ENCODE peak calls at places on chromosomes 5 and 9, in six cellular contexts. X, R, J, V, Q and K are unnamed samples.

GRCh38 chr9:91727316-91727861 is 222.6 kb downstream of the ROR2 start:
- DNase-seq in X (no peak), R (peak; percentile 58), J (no peak), V (no peak), Q (peak; percentile 54), K (no peak)

GRCh38 chr9:81477669-81478068 is 211.7 kb downstream of the TLE1 start:
- DNase-seq in X (no peak), R (no peak), J (no peak), V (no peak), Q (no peak), K (no peak)

GRCh38 chr9:8715792-8716191 is 916.2 kb upstream of the DMAC1 start:
- DNase-seq in X (no peak), R (no peak), J (no peak), V (no peak), Q (no peak), K (no peak)

GRCh38 chr9:91425270-91425669 is 1.6 kb upstream of the NFIL3 start:
- DNase-seq in X (no peak), R (peak; percentile 72), J (no peak), V (no peak), Q (peak; percentile 40), K (peak; percentile 66)

GRCh38 chr9:71941060-71941568 is 29.7 kb downstream of the C9orf85 start:
- DNase-seq in X (no peak), R (no peak), J (no peak), V (peak; percentile 57), Q (no peak), K (no peak)

GRCh38 chr9:89519393-89519805 is 21.5 kb upstream of the SEMA4D start:
- DNase-seq in X (no peak), R (peak; percentile 45), J (no peak), V (peak; percentile 8), Q (peak; percentile 48), K (no peak)

GRCh38 chr9:20697021-20697719 is 13.1 kb downstream of the FOCAD start:
- DNase-seq in X (no peak), R (no peak), J (no peak), V (no peak), Q (no peak), K (no peak)

GRCh38 chr9:133953976-133954709 is 38.0 kb downstream of the VAV2 start:
- DNase-seq in X (no peak), R (no peak), J (no peak), V (no peak), Q (no peak), K (no peak)

GRCh38 chr9:30201024-30201423 is 2183.4 kb upstream of the ACO1 start:
- DNase-seq in X (no peak), R (no peak), J (no peak), V (no peak), Q (no peak), K (no peak)

GRCh38 chr5:126248611-126249010 is 174.6 kb upstream of the GRAMD2B start:
- DNase-seq in X (no peak), R (no peak), J (no peak), V (peak; percentile 25), Q (no peak), K (no peak)

GRCh38 chr9:113454914-113455761 is 8.4 kb upstream of the RGS3 start:
- DNase-seq in X (peak; percentile 74), R (peak; percentile 14), J (no peak), V (peak; percentile 97), Q (peak; percentile 96), K (peak; percentile 86)

GRCh38 chr5:125550237-125550636 is 803.8 kb upstream of the ZNF608 start:
- DNase-seq in X (no peak), R (no peak), J (no peak), V (peak; percentile 94), Q (peak; percentile 87), K (no peak)

GRCh38 chr9:20405086-20405485 is 217.2 kb downstream of the MLLT3 start:
- DNase-seq in X (no peak), R (no peak), J (no peak), V (peak; percentile 3), Q (no peak), K (no peak)

GRCh38 chr5:31366941-31367340 is 165.0 kb downstream of the DROSHA start:
- DNase-seq in X (no peak), R (no peak), J (no peak), V (peak; percentile 65), Q (peak; percentile 34), K (no peak)

GRCh38 chr9:92146610-92147009 is 31.4 kb upstream of the SPTLC1 start:
- DNase-seq in X (no peak), R (no peak), J (no peak), V (peak; percentile 49), Q (peak; percentile 58), K (no peak)

GRCh38 chr5:100899675-100900074 is 3.4 kb downstream of the ST8SIA4 start:
- DNase-seq in X (no peak), R (no peak), J (no peak), V (no peak), Q (no peak), K (no peak)

GRCh38 chr5:67673180-67673579 is 476.6 kb upstream of the CD180 start:
- DNase-seq in X (no peak), R (no peak), J (no peak), V (no peak), Q (no peak), K (no peak)

GRCh38 chr9:109632817-109633216 is 134.7 kb upstream of the PTPN3 start:
- DNase-seq in X (no peak), R (no peak), J (no peak), V (no peak), Q (no peak), K (no peak)

GRCh38 chr5:158068964-158069363 is 210.0 kb upstream of the CLINT1 start:
- DNase-seq in X (no peak), R (no peak), J (no peak), V (no peak), Q (no peak), K (no peak)

GRCh38 chr9:2159521-2160417 is 144.6 kb downstream of the SMARCA2 start:
- DNase-seq in X (no peak), R (peak; percentile 38), J (no peak), V (no peak), Q (peak; percentile 41), K (no peak)

GRCh38 chr9:121718063-121718462 is 66.6 kb downstream of the DAB2IP start:
- DNase-seq in X (peak; percentile 81), R (no peak), J (no peak), V (peak; percentile 62), Q (peak; percentile 44), K (no peak)

GRCh38 chr5:431001-431710 is 11.8 kb upstream of the EXOC3 start:
- DNase-seq in X (peak; percentile 54), R (peak; percentile 25), J (peak; percentile 35), V (no peak), Q (peak; percentile 52), K (no peak)

GRCh38 chr5:17370651-17371050 is 127.4 kb upstream of the TAF11L2 start:
- DNase-seq in X (no peak), R (no peak), J (no peak), V (no peak), Q (no peak), K (no peak)

GRCh38 chr5:145980718-145981117 is 44.3 kb downstream of the SH3RF2 start:
- DNase-seq in X (no peak), R (no peak), J (no peak), V (no peak), Q (no peak), K (no peak)

GRCh38 chr5:173670791-173671120 is 54.3 kb upstream of the BOD1 start:
- DNase-seq in X (no peak), R (no peak), J (no peak), V (no peak), Q (peak; percentile 29), K (no peak)

GRCh38 chr9:137487454-137488329 is 28.6 kb upstream of the NSMF start:
- DNase-seq in X (peak; percentile 60), R (no peak), J (no peak), V (no peak), Q (peak; percentile 38), K (no peak)

GRCh38 chr9:70256123-70256551 is 2.6 kb upstream of the SMC5 start:
- DNase-seq in X (no peak), R (no peak), J (no peak), V (peak; percentile 89), Q (peak; percentile 70), K (no peak)

GRCh38 chr5:176416123-176416924 is at the start of gene CLTB:
- DNase-seq in X (peak; percentile 95), R (peak; percentile 92), J (peak; percentile 95), V (peak; percentile 56), Q (peak; percentile 89), K (peak; percentile 49)
- TF ChIP-seq CTCF in X (no peak), R (peak; percentile 47), J (peak; percentile 82), V (peak; percentile 10), Q (peak; percentile 35), K (peak; percentile 54)

DNA sequence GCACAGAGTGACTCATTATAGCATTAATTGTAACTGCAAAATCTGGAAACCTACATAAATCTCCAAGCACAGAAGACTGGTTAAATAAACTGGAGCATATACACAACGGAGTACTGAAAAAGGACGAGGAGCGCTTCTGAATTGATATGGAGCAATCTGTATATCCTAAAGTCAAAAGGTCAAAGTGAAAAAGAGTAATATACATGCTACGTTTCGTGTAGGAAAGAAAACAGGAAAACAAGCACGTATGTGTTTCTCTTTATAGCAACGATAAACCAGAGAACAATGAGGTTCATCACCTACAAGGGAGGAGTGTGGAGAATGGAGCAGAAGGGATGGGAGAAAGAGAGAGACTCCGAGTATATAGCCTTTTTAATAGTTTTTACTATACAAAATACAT is 8.0 kb downstream of the ZFP62 start:
- DNase-seq in X (no peak), R (no peak), J (no peak), V (no peak), Q (no peak), K (no peak)
- H3K9me3 ChIP-seq in X (no peaks in the 10 kb centered on the region), R (no peaks in the 10 kb centered on the region), J (peaks cover 14% of the 10 kb centered on the region), V (peaks cover 34% of the 10 kb centered on the region), Q (peaks cover 15% of the 10 kb centered on the region), K (peaks cover 51% of the 10 kb centered on the region)

DNA sequence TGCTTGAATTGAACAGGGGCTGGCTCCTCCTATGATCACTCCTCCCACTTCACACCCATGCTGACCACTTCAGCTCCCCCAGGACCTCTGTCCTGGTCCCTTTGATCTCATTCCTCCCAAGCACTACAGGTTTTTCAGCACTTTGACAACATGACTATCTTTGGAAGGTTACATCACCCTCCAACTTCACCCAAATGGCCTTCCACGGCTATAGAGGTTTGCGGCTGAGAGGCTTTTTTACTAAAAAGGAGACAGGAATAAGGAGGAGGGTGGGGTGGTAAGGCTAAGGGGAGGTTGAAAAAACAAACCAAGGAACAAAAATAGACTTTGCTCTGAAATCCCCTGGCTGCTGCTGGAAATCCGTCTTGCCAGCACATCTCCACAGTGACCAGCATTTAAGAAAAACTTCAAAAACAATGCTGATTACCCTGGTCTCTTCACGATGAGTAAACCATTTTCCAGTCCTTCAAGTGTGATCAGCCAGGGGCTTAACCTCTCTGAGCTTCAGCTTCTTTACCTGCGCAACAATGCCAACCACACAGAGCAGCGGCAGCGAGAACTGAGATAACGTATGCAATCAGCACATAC is 102.7 kb downstream of the DPYSL3 start:
- DNase-seq in X (no peak), R (no peak), J (no peak), V (peak; percentile 91), Q (peak; percentile 52), K (no peak)
- TF ChIP-seq CTCF in X (no peak), R (no peak), J (no peak), V (no peak), Q (no peak), K (no peak)

GRCh38 chr9:24351258-24351657 is 194.4 kb downstream of the IZUMO3 start:
- DNase-seq in X (no peak), R (peak; percentile 76), J (no peak), V (no peak), Q (no peak), K (no peak)

DNA sequence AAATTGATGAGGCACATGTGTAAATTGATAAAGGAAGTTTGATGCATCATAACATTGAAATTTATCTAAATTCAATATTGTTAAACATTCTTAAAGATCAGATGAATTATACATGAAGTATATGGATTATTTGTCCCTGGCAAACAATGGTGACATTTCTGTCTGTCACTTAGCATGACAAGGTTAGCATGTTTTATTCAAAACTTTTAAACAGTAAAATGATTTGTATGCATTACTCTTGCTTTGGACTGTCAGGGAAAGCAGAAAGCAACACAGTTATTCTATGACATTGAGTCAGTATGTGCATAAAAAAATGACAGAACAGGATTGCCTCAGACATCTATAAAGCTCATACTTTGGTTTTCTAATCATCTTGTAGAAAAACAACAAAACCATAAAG is 193.7 kb downstream of the IZUMO3 start:
- DNase-seq in X (no peak), R (no peak), J (no peak), V (no peak), Q (no peak), K (no peak)
- H3K9me3 ChIP-seq in X (no peaks in the 10 kb centered on the region), R (no peaks in the 10 kb centered on the region), J (no peaks in the 10 kb centered on the region), V (no peaks in the 10 kb centered on the region), Q (no peaks in the 10 kb centered on the region), K (no peaks in the 10 kb centered on the region)